ENCODE peak calls at places on chromosomes 16 and 17, in four cellular contexts. One of them, this sample, is unnamed.

GRCh38 chr17:8125196-8125946 is 1.5 kb upstream of the HES7 start:
- DNase-seq in H9: peak; percentile 88
- DNase-seq in mesenchymal stem cell: peak; percentile 79
- DNase-seq in H1: peak; percentile 99
- DNase-seq in this sample: peak; percentile 91

GRCh38 chr17:6753006-6753445 is 2.8 kb upstream of the XAF1 start:
- DNase-seq in mesenchymal stem cell: peak; percentile 93
- DNase-seq in H1: no peak
- DNase-seq in H9: peak; percentile 63
- DNase-seq in this sample: peak; percentile 32

GRCh38 chr16:53915452-53916160 is 211.7 kb downstream of the FTO start:
- DNase-seq in H1: no peak
- DNase-seq in H9: no peak
- DNase-seq in mesenchymal stem cell: no peak
- DNase-seq in this sample: peak; percentile 63

GRCh38 chr16:56300901-56301351 is 109.6 kb downstream of the GNAO1 start:
- DNase-seq in H1: no peak
- DNase-seq in mesenchymal stem cell: no peak
- DNase-seq in H9: no peak
- DNase-seq in this sample: no peak

GRCh38 chr17:38894276-38894675 is 24.4 kb downstream of the LASP1 start:
- DNase-seq in mesenchymal stem cell: no peak
- DNase-seq in H9: peak; percentile 46
- DNase-seq in H1: no peak
- DNase-seq in this sample: no peak

GRCh38 chr17:18916816-18917496 is 35.0 kb upstream of the SLC5A10 start:
- DNase-seq in H1: no peak
- DNase-seq in H9: no peak
- DNase-seq in mesenchymal stem cell: no peak
- DNase-seq in this sample: no peak

GRCh38 chr16:75614247-75614897 is 8.7 kb downstream of the ADAT1 start:
- DNase-seq in H9: no peak
- DNase-seq in H1: no peak
- DNase-seq in mesenchymal stem cell: peak; percentile 44
- DNase-seq in this sample: no peak

GRCh38 chr17:7552621-7553051 is 3.8 kb downstream of the TNFSF12 start:
- DNase-seq in mesenchymal stem cell: no peak
- DNase-seq in H1: no peak
- DNase-seq in H9: no peak
- DNase-seq in this sample: no peak

GRCh38 chr17:76080934-76081287 is 1.9 kb downstream of the ZACN start:
- DNase-seq in H9: no peak
- DNase-seq in H1: no peak
- DNase-seq in mesenchymal stem cell: no peak
- DNase-seq in this sample: no peak

GRCh38 chr17:29613371-29613837 is 9.3 kb downstream of the CORO6 start:
- DNase-seq in mesenchymal stem cell: peak; percentile 83
- DNase-seq in H1: peak; percentile 100
- DNase-seq in H9: peak; percentile 98
- DNase-seq in this sample: peak; percentile 90

GRCh38 chr16:26765087-26765486 is 301.6 kb upstream of the C16orf82 start:
- DNase-seq in H1: peak; percentile 49
- DNase-seq in H9: peak; percentile 41
- DNase-seq in mesenchymal stem cell: no peak
- DNase-seq in this sample: no peak

GRCh38 chr16:71778780-71779179 is 29.9 kb downstream of the AP1G1 start:
- DNase-seq in H9: no peak
- DNase-seq in H1: no peak
- DNase-seq in mesenchymal stem cell: no peak
- DNase-seq in this sample: no peak

GRCh38 chr16:11016993-11017392 is 72.6 kb downstream of the CLEC16A start:
- DNase-seq in H9: no peak
- DNase-seq in mesenchymal stem cell: peak; percentile 76
- DNase-seq in H1: no peak
- DNase-seq in this sample: no peak

GRCh38 chr17:3974980-3975379 is 10.7 kb upstream of the ATP2A3 start:
- DNase-seq in H1: no peak
- DNase-seq in mesenchymal stem cell: no peak
- DNase-seq in H9: no peak
- DNase-seq in this sample: no peak

GRCh38 chr17:51128089-51128488 is 7.4 kb upstream of the SPAG9 start:
- DNase-seq in mesenchymal stem cell: peak; percentile 45
- DNase-seq in H1: no peak
- DNase-seq in H9: peak; percentile 39
- DNase-seq in this sample: no peak

GRCh38 chr17:77332981-77333685 is 192.4 kb downstream of the SEC14L1 start:
- DNase-seq in mesenchymal stem cell: peak; percentile 67
- DNase-seq in H9: no peak
- DNase-seq in H1: no peak
- DNase-seq in this sample: no peak

GRCh38 chr17:3603870-3604259 is 5.3 kb downstream of the TRPV1 start:
- DNase-seq in H9: no peak
- DNase-seq in H1: no peak
- DNase-seq in mesenchymal stem cell: no peak
- DNase-seq in this sample: no peak

GRCh38 chr16:31050280-31051030 is 17.1 kb downstream of the STX4 start:
- DNase-seq in mesenchymal stem cell: no peak
- DNase-seq in H1: no peak
- DNase-seq in H9: no peak
- DNase-seq in this sample: no peak

GRCh38 chr16:84520778-84521770 is 16.6 kb upstream of the MEAK7 start:
- DNase-seq in mesenchymal stem cell: no peak
- DNase-seq in H9: no peak
- DNase-seq in H1: no peak
- DNase-seq in this sample: no peak

DNA sequence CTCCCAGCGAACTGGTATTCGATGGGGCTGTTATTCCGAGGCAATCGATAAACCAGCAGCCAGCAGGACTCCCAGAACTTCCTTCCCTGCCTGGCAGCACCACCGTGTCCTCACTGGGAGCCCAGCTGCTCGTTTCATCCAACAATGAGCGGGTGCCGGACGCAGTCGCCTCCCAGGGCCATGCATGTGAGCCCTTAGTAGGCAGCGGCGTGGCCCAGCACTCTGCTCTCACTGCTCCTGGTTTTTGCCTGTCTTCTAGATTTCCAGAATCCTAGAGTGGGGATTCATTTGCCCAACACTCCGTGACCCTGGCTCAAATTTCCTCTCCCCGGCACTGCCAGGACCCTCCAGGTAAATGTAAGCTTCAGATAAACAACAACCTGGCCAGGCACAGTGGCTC is 29.1 kb upstream of the RASD1 start:
- DNase-seq in H1: no peak
- DNase-seq in H9: no peak
- DNase-seq in mesenchymal stem cell: no peak
- DNase-seq in this sample: no peak
- H2AFZ ChIP-seq in H1: no peak overlapping the region
- H2AFZ ChIP-seq in H9: no peak overlapping the region
- H2AFZ ChIP-seq in mesenchymal stem cell: no peak overlapping the region
- H2AFZ ChIP-seq in this sample: no peak overlapping the region

GRCh38 chr17:82342361-82343079 is 9.0 kb upstream of the SECTM1 start:
- DNase-seq in H9: no peak
- DNase-seq in mesenchymal stem cell: no peak
- DNase-seq in H1: no peak
- DNase-seq in this sample: no peak
- H2BK15ac ChIP-seq in H9: no peak overlapping the region
- H2BK15ac ChIP-seq in mesenchymal stem cell: no peak overlapping the region
- H2BK15ac ChIP-seq in H1: no peak overlapping the region
- H2BK15ac ChIP-seq in this sample: no peak overlapping the region

GRCh38 chr17:47846741-47847340 is 4.1 kb downstream of the SP6 start:
- DNase-seq in mesenchymal stem cell: no peak
- DNase-seq in H9: peak; percentile 72
- DNase-seq in H1: peak; percentile 78
- DNase-seq in this sample: no peak
- H2BK12ac ChIP-seq in mesenchymal stem cell: no peak overlapping the region
- H2BK12ac ChIP-seq in H9: no peak overlapping the region
- H2BK12ac ChIP-seq in H1: peak overlapping the region; percentile 60
- H2BK12ac ChIP-seq in this sample: no peak overlapping the region

GRCh38 chr16:82329504-82330192 is 159.6 kb upstream of the MPHOSPH6 start:
- DNase-seq in H1: no peak
- DNase-seq in mesenchymal stem cell: no peak
- DNase-seq in H9: no peak
- DNase-seq in this sample: no peak
- H2AFZ ChIP-seq in H1: peak overlapping the region; percentile 34
- H2AFZ ChIP-seq in mesenchymal stem cell: no peak overlapping the region
- H2AFZ ChIP-seq in H9: no peak overlapping the region
- H2AFZ ChIP-seq in this sample: no peak overlapping the region

DNA sequence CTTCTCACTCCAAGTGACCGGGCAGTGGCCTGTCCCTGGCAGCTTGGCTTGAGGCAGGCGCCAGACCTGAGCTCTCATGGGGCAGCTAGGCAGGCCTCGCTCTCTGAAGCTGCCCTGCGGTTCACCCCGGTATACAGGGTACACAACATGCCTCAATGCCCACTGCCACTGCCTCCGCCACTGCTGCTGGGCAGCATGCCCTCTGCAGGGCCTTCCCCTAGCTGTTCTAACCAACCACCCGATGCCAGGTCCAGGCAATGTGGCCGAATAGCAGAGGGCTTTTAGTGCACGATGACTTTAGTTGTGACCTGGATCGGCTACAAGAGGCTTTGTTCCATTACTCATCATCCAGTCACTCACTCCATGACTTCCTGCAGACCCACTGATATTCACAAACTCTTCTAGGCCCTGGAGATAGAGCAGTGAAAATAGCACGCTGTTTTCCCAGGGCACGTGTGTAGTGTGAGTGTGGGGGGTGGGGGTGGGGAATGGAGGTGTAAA is 19.7 kb downstream of the CDC42EP4 start:
- DNase-seq in H1: no peak
- DNase-seq in H9: peak; percentile 25
- DNase-seq in mesenchymal stem cell: peak; percentile 86
- DNase-seq in this sample: no peak
- H2BK15ac ChIP-seq in H1: no peak overlapping the region
- H2BK15ac ChIP-seq in H9: no peak overlapping the region
- H2BK15ac ChIP-seq in mesenchymal stem cell: no peak overlapping the region
- H2BK15ac ChIP-seq in this sample: no peak overlapping the region

GRCh38 chr16:85524630-85525463 is 88.3 kb upstream of the GSE1 start:
- DNase-seq in mesenchymal stem cell: peak; percentile 47
- DNase-seq in H9: no peak
- DNase-seq in H1: no peak
- DNase-seq in this sample: no peak
- H2BK12ac ChIP-seq in mesenchymal stem cell: no peak overlapping the region
- H2BK12ac ChIP-seq in H9: no peak overlapping the region
- H2BK12ac ChIP-seq in H1: peak overlapping the region; percentile 100
- H2BK12ac ChIP-seq in this sample: no peak overlapping the region

DNA sequence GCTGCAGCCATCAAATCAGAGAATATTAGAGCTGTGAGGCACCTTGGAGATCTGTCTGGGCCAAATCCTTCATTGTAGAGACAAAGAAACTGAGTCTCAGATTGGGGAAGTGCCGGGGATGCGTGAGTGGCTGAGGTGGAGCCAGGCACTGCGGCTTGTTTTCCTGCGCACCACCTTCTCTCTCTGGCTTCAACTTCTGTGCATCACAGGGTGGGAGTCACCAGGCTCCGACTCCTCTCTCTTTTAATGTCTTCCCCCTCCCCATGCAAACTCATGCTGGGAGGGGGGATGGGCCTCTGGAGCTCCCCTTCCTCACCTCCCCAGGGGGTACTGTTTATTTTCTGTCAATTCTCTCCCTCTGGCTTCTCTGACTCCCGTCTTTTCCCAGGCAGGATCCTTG is 8.7 kb upstream of the ETV4 start:
- DNase-seq in H1: no peak
- DNase-seq in mesenchymal stem cell: no peak
- DNase-seq in H9: no peak
- DNase-seq in this sample: no peak
- H2AFZ ChIP-seq in H1: no peak overlapping the region
- H2AFZ ChIP-seq in mesenchymal stem cell: peak overlapping the region; percentile 70
- H2AFZ ChIP-seq in H9: no peak overlapping the region
- H2AFZ ChIP-seq in this sample: no peak overlapping the region